ENCODE peak calls at places on chromosome 19, in six cellular contexts. Q is transverse colon; P is CD8-positive, alpha-beta memory T cell; L is endodermal cell; Z is PC-3; V is esophagus muscularis mucosa. G is an unnamed sample.

GRCh38 chr19:41969196-41969595 is 10.1 kb upstream of the RABAC1 start:
- DNase-seq in Q (no peak), L (no peak), P (no peak), Z (no peak), V (no peak), G (no peak)

GRCh38 chr19:30225615-30226463 is 146.3 kb upstream of the ZNF536 start:
- DNase-seq in L (no peak), P (no peak), V (no peak), Q (no peak), Z (no peak), G (no peak)

GRCh38 chr19:29120471-29120870 is 92.5 kb downstream of the UQCRFS1 start:
- DNase-seq in Q (no peak), P (no peak), L (no peak), Z (no peak), V (no peak), G (no peak)

GRCh38 chr19:46384396-46384795 is 29.0 kb downstream of the CCDC8 start:
- DNase-seq in V (no peak), P (no peak), Z (no peak), Q (no peak), L (peak; percentile 13), G (peak; percentile 54)

GRCh38 chr19:375395-376110 is 31.0 kb upstream of the MIER2 start:
- DNase-seq in Z (no peak), L (peak; percentile 47), Q (no peak), P (no peak), V (no peak), G (no peak)

GRCh38 chr19:16886305-16886880 is 2.4 kb upstream of the F2RL3 start:
- DNase-seq in P (no peak), Q (peak; percentile 39), L (no peak), Z (peak; percentile 54), V (no peak), G (peak; percentile 41)

GRCh38 chr19:4645718-4646117 is 6.4 kb downstream of the TNFAIP8L1 start:
- DNase-seq in Q (no peak), V (no peak), Z (no peak), L (no peak), P (no peak), G (no peak)

GRCh38 chr19:7715671-7716070 is 13.7 kb upstream of the FCER2 start:
- DNase-seq in V (no peak), Q (no peak), L (no peak), P (no peak), Z (no peak), G (no peak)

GRCh38 chr19:31264379-31264778 is 84.9 kb downstream of the TSHZ3 start:
- DNase-seq in Q (no peak), V (no peak), L (no peak), P (no peak), Z (no peak), G (peak; percentile 25)

GRCh38 chr19:38852231-38853044 is 2.7 kb upstream of the HNRNPL start:
- DNase-seq in Q (peak; percentile 65), L (peak; percentile 77), Z (peak; percentile 57), P (peak; percentile 53), V (no peak), G (peak; percentile 83)

GRCh38 chr19:11142528-11143171 is 12.9 kb downstream of the SPC24 start:
- DNase-seq in Q (peak; percentile 75), P (no peak), V (peak; percentile 96), L (peak; percentile 94), Z (peak; percentile 99), G (peak; percentile 97)

GRCh38 chr19:2307518-2308012 is 389 bp downstream of the LINGO3 start:
- DNase-seq in Z (no peak), L (no peak), P (no peak), V (no peak), Q (no peak), G (no peak)

GRCh38 chr19:6556480-6556879 is 25.7 kb downstream of the TNFSF9 start:
- DNase-seq in Q (no peak), P (no peak), V (no peak), Z (no peak), L (no peak), G (no peak)

GRCh38 chr19:6238643-6239281 is 41.0 kb downstream of the MLLT1 start:
- DNase-seq in Q (no peak), P (no peak), L (no peak), V (no peak), Z (peak; percentile 46), G (no peak)

GRCh38 chr19:10018786-10019185 is 5.5 kb downstream of the RDH8 start:
- DNase-seq in Z (no peak), V (peak; percentile 82), P (no peak), Q (no peak), L (no peak), G (no peak)

GRCh38 chr19:15636026-15636425 is 4.7 kb upstream of the CYP4F3 start:
- DNase-seq in Q (no peak), V (no peak), Z (no peak), P (no peak), L (no peak), G (no peak)

GRCh38 chr19:18781885-18782527 is 9.1 kb downstream of the COMP start:
- DNase-seq in Z (no peak), L (no peak), Q (no peak), P (no peak), V (no peak), G (no peak)

GRCh38 chr19:18000981-18001836 is 6.8 kb upstream of the ARRDC2 start:
- DNase-seq in P (peak; percentile 94), V (peak; percentile 97), Q (peak; percentile 95), L (peak; percentile 89), Z (peak; percentile 92), G (peak; percentile 97)

GRCh38 chr19:49741210-49741844 is 21.8 kb downstream of the TSKS start:
- DNase-seq in Q (no peak), P (no peak), Z (no peak), L (no peak), V (no peak), G (no peak)

GRCh38 chr19:51019544-51019925 is at the start of gene KLK10:
- DNase-seq in Z (no peak), Q (no peak), L (peak; percentile 61), V (no peak), P (no peak), G (no peak)
- H3K4me3 ChIP-seq in Z (no peak within 1 kb of the TSS), Q (no peak within 1 kb of the TSS), L (peak within 1 kb of the TSS; percentile 45), V (peak within 1 kb of the TSS; percentile 28), P (no peak within 1 kb of the TSS), G (peak within 1 kb of the TSS; percentile 6)

GRCh38 chr19:12695997-12696365 is 450 bp downstream of the FBXW9 start:
- DNase-seq in Q (no peak), V (no peak), L (no peak), Z (no peak), P (no peak), G (no peak)

GRCh38 chr19:12696366-12697335 is at the start of gene FBXW9:
- DNase-seq in P (peak; percentile 97), V (peak; percentile 100), L (peak; percentile 98), Q (peak; percentile 97), Z (peak; percentile 98), G (peak; percentile 97)

GRCh38 chr19:12695090-12695489 is 1.3 kb downstream of the FBXW9 start:
- DNase-seq in P (no peak), Z (no peak), V (no peak), Q (no peak), L (no peak), G (no peak)

GRCh38 chr19:12694641-12695040 is 1.8 kb downstream of the FBXW9 start:
- DNase-seq in Z (no peak), P (no peak), Q (no peak), V (no peak), L (peak; percentile 30), G (no peak)

GRCh38 chr19:12695514-12695913 is 917 bp downstream of the FBXW9 start:
- DNase-seq in L (no peak), Q (no peak), P (no peak), Z (no peak), V (no peak), G (no peak)
- H3K4me3 ChIP-seq in L (peak overlapping the region; percentile 91), Q (no peak overlapping the region), P (peak overlapping the region; percentile 58), Z (peak overlapping the region; percentile 83), V (peak overlapping the region; percentile 67), G (peak overlapping the region; percentile 66)

GRCh38 chr19:35144259-35144599 is 1.2 kb downstream of the FXYD7 start:
- DNase-seq in Z (no peak), L (no peak), V (no peak), P (no peak), Q (no peak), G (no peak)

GRCh38 chr19:35141627-35142401 is 1.2 kb upstream of the FXYD7 start:
- DNase-seq in V (no peak), Z (no peak), P (no peak), Q (no peak), L (peak; percentile 65), G (no peak)

GRCh38 chr19:35143231-35143715 is at the start of gene FXYD7:
- DNase-seq in L (peak; percentile 75), Z (no peak), P (peak; percentile 44), Q (no peak), V (no peak), G (no peak)

GRCh38 chr19:35143818-35144217 is 763 bp downstream of the FXYD7 start:
- DNase-seq in V (no peak), L (no peak), Z (no peak), Q (no peak), P (no peak), G (no peak)

DNA sequence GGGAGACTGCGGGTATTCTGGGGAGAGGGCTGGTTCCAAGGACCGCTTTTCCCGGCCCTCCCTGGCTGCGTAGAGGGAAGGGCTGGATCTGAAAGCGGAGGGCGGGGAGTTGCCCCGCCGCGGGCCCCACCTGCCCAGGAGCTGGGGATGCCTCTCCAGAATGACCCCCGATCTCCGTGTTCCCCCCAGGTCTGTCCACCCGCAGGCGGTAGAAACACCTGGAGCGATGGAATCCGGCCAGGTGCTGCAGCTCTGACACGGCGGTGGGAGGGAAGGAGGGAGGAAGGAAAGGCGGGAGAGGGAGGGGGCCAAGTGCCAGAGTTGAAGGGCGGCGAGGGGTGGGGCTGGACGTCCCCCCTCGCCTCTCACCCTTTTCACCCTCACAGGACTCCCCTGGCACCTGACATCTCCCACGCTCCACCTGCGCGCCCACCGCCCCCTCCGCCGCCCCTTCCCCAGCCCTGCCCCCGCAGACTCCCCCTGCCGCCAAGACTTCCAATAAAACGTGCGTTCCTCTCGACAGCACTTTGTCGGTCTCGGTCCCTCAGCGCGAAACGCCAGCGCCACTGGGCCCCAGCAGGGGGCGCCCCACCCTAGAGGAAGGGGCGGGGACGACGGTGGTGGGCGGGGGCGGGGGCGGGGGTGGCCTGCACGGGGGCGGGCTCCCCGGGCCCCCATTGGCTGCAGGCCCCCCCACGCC is 374 bp upstream of the FXYD7 start:
- DNase-seq in Q (peak; percentile 67), V (no peak), L (peak; percentile 94), Z (peak; percentile 63), P (peak; percentile 61), G (peak; percentile 36)
- H3K4me3 ChIP-seq in Q (no peak overlapping the region), V (peak overlapping the region; percentile 20), L (peak overlapping the region; percentile 73), Z (peak overlapping the region; percentile 55), P (peak overlapping the region; percentile 68), G (no peak overlapping the region)

GRCh38 chr19:45361608-45362007 is 8.8 kb downstream of the ERCC2 start:
- DNase-seq in Z (no peak), P (no peak), Q (no peak), L (no peak), V (no peak), G (no peak)
- H3K4me3 ChIP-seq in Z (no peak overlapping the region), P (no peak overlapping the region), Q (no peak overlapping the region), L (no peak overlapping the region), V (no peak overlapping the region), G (no peak overlapping the region)

GRCh38 chr19:3618144-3618810 is 8.3 kb downstream of the CACTIN start:
- DNase-seq in L (peak; percentile 89), Q (peak; percentile 70), P (peak; percentile 23), Z (peak; percentile 29), V (no peak), G (peak; percentile 87)
- H3K4me3 ChIP-seq in L (no peak overlapping the region), Q (no peak overlapping the region), P (no peak overlapping the region), Z (no peak overlapping the region), V (peak overlapping the region; percentile 18), G (no peak overlapping the region)

GRCh38 chr19:55284405-55285058 is 735 bp downstream of the BRSK1 start:
- DNase-seq in Q (no peak), P (no peak), L (peak; percentile 82), Z (no peak), V (no peak), G (no peak)
- H3K4me3 ChIP-seq in Q (peak overlapping the region; percentile 50), P (no peak overlapping the region), L (peak overlapping the region; percentile 77), Z (peak overlapping the region; percentile 42), V (peak overlapping the region; percentile 75), G (peak overlapping the region; percentile 54)